ENCODE peak calls at places on chromosomes 3 and 15, in four cellular contexts. O is fibroblast of lung, K is progenitor cell of endocrine pancreas, C is omental fat pad. I is an unnamed sample.

GRCh38 chr3:165748094-165748493 is 89.1 kb downstream of the BCHE start:
- DNase-seq in O (no peak), K (no peak), C (no peak), I (no peak)

GRCh38 chr15:67244966-67245478 is 9.4 kb downstream of the AAGAB start:
- DNase-seq in O (peak; percentile 86), K (no peak), C (no peak), I (no peak)

GRCh38 chr3:41920406-41920970 is 41.4 kb downstream of the ULK4 start:
- DNase-seq in O (no peak), K (no peak), C (no peak), I (no peak)

GRCh38 chr3:52798978-52799476 is 4.4 kb downstream of the ITIH3 start:
- DNase-seq in O (no peak), K (no peak), C (no peak), I (no peak)

GRCh38 chr15:49154799-49155109 is 645 bp downstream of the COPS2 start:
- DNase-seq in O (no peak), K (no peak), C (no peak), I (no peak)

GRCh38 chr3:159765860-159766294 is 222.8 kb upstream of the IL12A start:
- DNase-seq in O (no peak), K (no peak), C (no peak), I (no peak)

GRCh38 chr15:25287823-25288222 is 151.0 kb downstream of the UBE3A start:
- DNase-seq in O (no peak), K (no peak), C (no peak), I (no peak)

GRCh38 chr3:140762751-140763150 is 84.9 kb downstream of the TRIM42 start:
- DNase-seq in O (no peak), K (no peak), C (no peak), I (no peak)

GRCh38 chr3:77620009-77620408 is 580.1 kb downstream of the ROBO2 start:
- DNase-seq in O (peak; percentile 45), K (no peak), C (no peak), I (no peak)

GRCh38 chr15:44194397-44195150 is 497 bp downstream of the FRMD5 start:
- DNase-seq in O (peak; percentile 59), K (no peak), C (no peak), I (peak; percentile 17)

GRCh38 chr3:30186741-30187219 is 419.6 kb upstream of the TGFBR2 start:
- DNase-seq in O (no peak), K (no peak), C (no peak), I (no peak)

GRCh38 chr3:67937498-67938118 is 283.2 kb upstream of the SUCLG2 start:
- DNase-seq in O (no peak), K (no peak), C (no peak), I (no peak)

GRCh38 chr3:170465935-170466334 is 47.3 kb downstream of the CLDN11 start:
- DNase-seq in O (no peak), K (no peak), C (no peak), I (no peak)

GRCh38 chr3:152524198-152525140 is 255.7 kb downstream of the MBNL1 start:
- DNase-seq in O (peak; percentile 69), K (no peak), C (peak; percentile 42), I (no peak)

GRCh38 chr15:45630958-45631691 is 3.7 kb upstream of the SQOR start:
- DNase-seq in O (peak; percentile 66), K (no peak), C (peak; percentile 55), I (no peak)

GRCh38 chr15:75456710-75457109 is 5.2 kb upstream of the SIN3A start:
- DNase-seq in O (no peak), K (no peak), C (no peak), I (no peak)

GRCh38 chr3:183371672-183371968 is 56.8 kb downstream of the MCF2L2 start:
- DNase-seq in O (no peak), K (no peak), C (no peak), I (no peak)

GRCh38 chr3:55327131-55327920 is 159.8 kb downstream of the WNT5A start:
- DNase-seq in O (peak; percentile 54), K (no peak), C (no peak), I (no peak)

GRCh38 chr3:61141184-61141583 is 110.1 kb downstream of the FHIT start:
- DNase-seq in O (no peak), K (no peak), C (no peak), I (no peak)

GRCh38 chr15:100295939-100296338 is 45.8 kb downstream of the ADAMTS17 start:
- DNase-seq in O (no peak), K (no peak), C (no peak), I (no peak)

GRCh38 chr3:107524214-107525100 is 1.7 kb downstream of the BBX start:
- DNase-seq in O (peak; percentile 52), K (peak; percentile 26), C (peak; percentile 28), I (peak; percentile 56)

GRCh38 chr3:95387242-95388021 is 1324.6 kb downstream of the NSUN3 start:
- DNase-seq in O (no peak), K (no peak), C (no peak), I (no peak)

GRCh38 chr15:95973566-95974256 is 356.8 kb upstream of the NR2F2 start:
- DNase-seq in O (no peak), K (no peak), C (no peak), I (no peak)

GRCh38 chr3:171261487-171261886 is 198.7 kb downstream of the TNIK start:
- DNase-seq in O (no peak), K (no peak), C (no peak), I (no peak)

GRCh38 chr3:69090021-69090420 is 5.3 kb downstream of the ARL6IP5 start:
- DNase-seq in O (peak; percentile 91), K (no peak), C (no peak), I (no peak)

GRCh38 chr3:152268501-152269422 is at the start of gene MBNL1:
- DNase-seq in O (peak; percentile 87), K (peak; percentile 52), C (no peak), I (peak; percentile 82)

GRCh38 chr15:96363692-96364091 is 33.2 kb downstream of the NR2F2 start:
- DNase-seq in O (no peak), K (no peak), C (no peak), I (no peak)

GRCh38 chr3:80612366-80612765 is 844.6 kb upstream of the ROBO1 start:
- DNase-seq in O (no peak), K (no peak), C (no peak), I (no peak)

GRCh38 chr3:196317702-196318467 is at the start of gene DYNLT2B:
- DNase-seq in O (peak; percentile 86), K (peak; percentile 83), C (peak; percentile 60), I (peak; percentile 87)
- TF ChIP-seq CTCF in O (no peak), K (no peak), C (no peak), I (no peak)

GRCh38 chr3:113531826-113532697 is at the start of gene SIDT1:
- DNase-seq in O (no peak), K (no peak), C (no peak), I (peak; percentile 58)
- TF ChIP-seq CTCF in O (no peak), K (no peak), C (no peak), I (no peak)

DNA sequence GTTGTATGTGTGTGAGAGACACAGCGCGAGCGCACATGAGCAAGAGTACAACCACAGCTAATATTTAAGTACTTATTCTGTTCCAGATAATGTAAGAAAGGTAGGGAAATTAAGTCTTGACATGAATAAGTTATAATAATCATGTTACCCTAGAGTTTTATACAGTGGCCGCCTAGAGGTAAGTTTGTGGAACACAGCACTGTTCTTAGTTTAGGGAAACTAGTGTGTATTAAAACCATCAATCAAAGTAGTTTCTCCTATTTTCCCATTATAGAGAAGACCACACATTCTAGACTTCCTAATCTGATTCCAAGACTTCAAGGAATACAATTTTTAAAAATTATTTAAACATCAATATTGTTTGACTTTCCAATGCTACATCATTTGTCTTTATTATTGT is 9.5 kb downstream of the ALDH1A2 start:
- DNase-seq in O (no peak), K (no peak), C (no peak), I (no peak)
- TF ChIP-seq CTCF in O (no peak), K (peak; percentile 27), C (no peak), I (no peak)

GRCh38 chr3:112437146-112438022 is 61.9 kb downstream of the BTLA start:
- DNase-seq in O (peak; percentile 57), K (no peak), C (no peak), I (no peak)
- TF ChIP-seq CTCF in O (peak; percentile 45), K (no peak), C (no peak), I (peak; percentile 12)

DNA sequence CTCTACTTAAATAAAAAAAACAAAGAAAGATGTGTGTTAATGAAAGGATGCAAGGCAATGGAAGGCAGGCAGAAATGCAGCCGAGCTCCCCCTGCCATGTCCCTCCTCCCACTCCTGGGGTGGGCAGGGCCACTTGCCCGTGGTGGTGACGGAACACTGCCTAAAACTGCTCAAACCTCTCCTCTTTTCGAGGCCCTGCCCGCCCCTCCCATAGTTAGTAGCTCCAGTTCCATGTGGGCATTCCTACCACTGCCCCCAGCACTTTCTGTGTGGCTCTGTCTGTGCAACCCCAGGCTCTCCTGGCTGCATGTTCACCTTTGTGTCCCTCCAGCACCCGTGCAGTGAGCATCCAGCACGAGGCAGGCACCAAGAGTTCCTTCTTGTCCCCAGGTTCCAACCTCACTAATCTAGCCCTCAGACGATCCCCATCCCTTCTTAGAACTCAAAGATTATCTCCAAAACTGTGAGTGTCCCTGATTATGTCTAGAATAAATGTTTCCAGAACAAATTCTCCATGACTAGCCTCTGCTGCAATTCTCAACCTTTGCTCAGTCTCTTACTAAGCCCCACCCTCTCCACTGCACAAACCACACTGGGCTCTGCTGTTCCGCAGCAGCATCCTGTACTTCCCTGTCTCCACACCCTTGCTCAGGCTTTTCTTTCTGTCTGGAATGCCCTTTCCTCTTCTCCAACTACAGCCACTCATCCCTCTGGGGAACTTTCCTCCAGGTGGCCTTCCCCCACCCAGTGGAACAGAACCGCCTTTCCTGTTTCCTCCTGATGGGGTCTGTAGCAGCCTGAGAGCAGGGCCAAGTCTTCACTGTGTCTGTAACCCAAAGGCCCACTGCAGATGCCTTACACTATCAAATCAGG is 32.6 kb upstream of the SPTBN5 start:
- DNase-seq in O (peak; percentile 37), K (no peak), C (no peak), I (no peak)
- TF ChIP-seq CTCF in O (no peak), K (no peak), C (no peak), I (no peak)

DNA sequence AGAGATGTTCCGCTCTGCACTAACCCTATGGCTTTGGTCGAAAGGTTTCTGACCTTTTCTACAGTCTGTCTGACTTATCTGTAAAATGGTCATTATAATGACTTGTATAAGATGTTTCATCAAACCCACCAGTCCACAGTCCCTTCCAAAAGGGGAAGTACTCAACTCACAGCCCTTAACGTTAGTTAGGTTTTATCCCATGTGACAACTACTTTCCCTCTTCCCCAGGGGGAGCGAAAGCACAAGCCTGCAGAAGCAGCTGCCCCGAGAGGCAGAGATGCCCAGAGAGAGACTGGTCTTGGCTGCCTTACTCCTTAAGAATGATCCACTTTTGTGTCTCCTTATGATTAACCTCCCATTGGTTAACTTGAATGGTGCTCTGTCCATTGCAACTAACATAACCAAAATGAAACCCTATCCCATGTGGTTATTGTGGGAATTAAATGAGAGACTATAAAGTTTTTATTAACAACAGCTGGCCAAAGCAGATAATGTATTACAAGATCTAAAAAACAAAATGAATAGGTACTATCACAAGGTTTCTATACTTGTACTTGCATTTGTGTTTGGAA is 6.4 kb downstream of the ASTE1 start:
- DNase-seq in O (no peak), K (no peak), C (no peak), I (no peak)
- TF ChIP-seq CTCF in O (no peak), K (no peak), C (no peak), I (no peak)

DNA sequence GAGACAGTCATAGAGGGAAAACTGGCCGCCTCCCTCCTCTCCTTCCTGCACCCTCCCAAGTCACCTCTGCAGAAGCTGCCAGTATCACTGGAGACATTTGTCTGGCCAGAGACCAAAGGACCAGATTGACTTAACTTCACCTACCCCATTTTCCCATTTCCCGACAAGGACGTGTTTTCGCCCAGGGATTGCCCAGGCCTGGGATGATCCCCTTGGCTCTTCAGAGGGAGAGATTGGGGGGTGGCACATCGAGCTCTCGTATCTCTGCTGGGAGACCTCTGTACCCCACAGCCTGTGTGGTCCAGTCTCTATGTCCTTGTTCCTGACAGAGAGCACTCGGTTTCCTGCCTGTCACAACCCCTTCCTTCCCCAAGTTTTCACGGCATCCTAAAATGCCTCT is 31.4 kb downstream of the RGMA start:
- DNase-seq in O (no peak), K (no peak), C (no peak), I (no peak)
- TF ChIP-seq CTCF in O (no peak), K (no peak), C (no peak), I (no peak)

I was measured in natural killer cell.